ENCODE peak calls at places on chromosome 21, in ten cellular contexts. One of them, this sample, is unnamed.

GRCh38 chr21:33021150-33021549 is 4.6 kb upstream of the OLIG2 start:
- DNase-seq in cardiac fibroblast: no peak
- DNase-seq in Caco-2: no peak
- DNase-seq in suprapubic skin: no peak
- DNase-seq in H1: no peak
- DNase-seq in kidney epithelial cell: no peak
- DNase-seq in epithelial cell of esophagus: no peak
- DNase-seq in mammary epithelial cell: no peak
- DNase-seq in heart left ventricle: no peak
- DNase-seq in transverse colon: no peak
- DNase-seq in this sample: no peak

GRCh38 chr21:39676054-39676771 is 63.5 kb downstream of the B3GALT5 start:
- DNase-seq in heart left ventricle: peak
- DNase-seq in Caco-2: no peak
- DNase-seq in cardiac fibroblast: no peak
- DNase-seq in kidney epithelial cell: peak
- DNase-seq in mammary epithelial cell: peak
- DNase-seq in suprapubic skin: no peak
- DNase-seq in H1: no peak
- DNase-seq in transverse colon: peak
- DNase-seq in epithelial cell of esophagus: peak
- DNase-seq in this sample: peak

GRCh38 chr21:39630191-39630591 is 17.5 kb downstream of the B3GALT5 start:
- DNase-seq in epithelial cell of esophagus: peak
- DNase-seq in transverse colon: no peak
- DNase-seq in mammary epithelial cell: no peak
- DNase-seq in cardiac fibroblast: no peak
- DNase-seq in H1: no peak
- DNase-seq in heart left ventricle: no peak
- DNase-seq in Caco-2: no peak
- DNase-seq in kidney epithelial cell: peak
- DNase-seq in suprapubic skin: no peak
- DNase-seq in this sample: peak

GRCh38 chr21:39012314-39013230 is 170.7 kb downstream of the PSMG1 start:
- DNase-seq in cardiac fibroblast: no peak
- DNase-seq in transverse colon: no peak
- DNase-seq in suprapubic skin: no peak
- DNase-seq in heart left ventricle: no peak
- DNase-seq in mammary epithelial cell: no peak
- DNase-seq in epithelial cell of esophagus: no peak
- DNase-seq in H1: no peak
- DNase-seq in kidney epithelial cell: no peak
- DNase-seq in Caco-2: no peak
- DNase-seq in this sample: no peak

GRCh38 chr21:31606081-31606874 is 53.2 kb upstream of the SOD1 start:
- DNase-seq in epithelial cell of esophagus: peak
- DNase-seq in kidney epithelial cell: no peak
- DNase-seq in heart left ventricle: no peak
- DNase-seq in H1: no peak
- DNase-seq in Caco-2: no peak
- DNase-seq in suprapubic skin: no peak
- DNase-seq in transverse colon: no peak
- DNase-seq in mammary epithelial cell: peak
- DNase-seq in cardiac fibroblast: no peak
- DNase-seq in this sample: no peak

GRCh38 chr21:43339668-43340067 is 87.3 kb downstream of the SIK1 start:
- DNase-seq in H1: no peak
- DNase-seq in transverse colon: no peak
- DNase-seq in Caco-2: no peak
- DNase-seq in epithelial cell of esophagus: no peak
- DNase-seq in kidney epithelial cell: no peak
- DNase-seq in mammary epithelial cell: no peak
- DNase-seq in heart left ventricle: peak
- DNase-seq in suprapubic skin: no peak
- DNase-seq in cardiac fibroblast: no peak
- DNase-seq in this sample: peak

GRCh38 chr21:15645830-15646229 is 84.0 kb upstream of the USP25 start:
- DNase-seq in Caco-2: no peak
- DNase-seq in heart left ventricle: no peak
- DNase-seq in H1: no peak
- DNase-seq in transverse colon: no peak
- DNase-seq in epithelial cell of esophagus: peak
- DNase-seq in mammary epithelial cell: no peak
- DNase-seq in kidney epithelial cell: no peak
- DNase-seq in suprapubic skin: no peak
- DNase-seq in cardiac fibroblast: no peak
- DNase-seq in this sample: no peak

GRCh38 chr21:33116669-33117267 is 46.8 kb downstream of the OLIG1 start:
- DNase-seq in cardiac fibroblast: no peak
- DNase-seq in Caco-2: no peak
- DNase-seq in transverse colon: no peak
- DNase-seq in mammary epithelial cell: no peak
- DNase-seq in H1: no peak
- DNase-seq in suprapubic skin: no peak
- DNase-seq in kidney epithelial cell: no peak
- DNase-seq in heart left ventricle: no peak
- DNase-seq in epithelial cell of esophagus: no peak
- DNase-seq in this sample: no peak

DNA sequence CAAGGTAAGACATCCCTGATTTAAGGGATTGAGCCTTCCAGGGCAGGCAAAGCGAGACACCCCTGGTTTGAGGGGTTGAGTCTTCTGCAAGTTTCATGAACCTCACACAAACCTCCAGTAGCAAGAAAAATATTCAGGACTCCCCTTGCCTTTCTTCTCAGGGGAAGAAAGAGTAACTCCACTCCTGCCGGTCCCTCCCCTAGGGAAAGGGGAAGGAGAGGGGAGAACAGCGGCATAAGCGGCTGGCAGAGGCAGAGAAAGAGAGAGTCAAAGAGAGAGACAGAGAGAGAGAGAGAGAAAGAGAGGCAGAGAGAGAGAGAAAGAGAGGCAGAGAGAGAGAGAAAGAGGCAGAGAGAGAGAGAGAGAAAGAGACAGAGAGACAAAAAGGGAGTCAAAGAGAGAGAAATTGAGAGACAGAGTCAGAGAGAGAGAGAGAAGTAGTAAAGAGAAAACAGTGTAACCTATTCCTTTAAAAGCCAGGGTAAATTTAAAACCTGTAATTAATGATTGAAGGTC is 29.5 kb upstream of the CBR3 start:
- DNase-seq in Caco-2: no peak
- DNase-seq in mammary epithelial cell: no peak
- DNase-seq in kidney epithelial cell: no peak
- DNase-seq in cardiac fibroblast: no peak
- DNase-seq in suprapubic skin: no peak
- DNase-seq in epithelial cell of esophagus: no peak
- DNase-seq in H1: no peak
- DNase-seq in heart left ventricle: no peak
- DNase-seq in transverse colon: no peak
- DNase-seq in this sample: no peak
- H3K4me3 ChIP-seq in Caco-2: no peak
- H3K4me3 ChIP-seq in mammary epithelial cell: no peak
- H3K4me3 ChIP-seq in kidney epithelial cell: peak
- H3K4me3 ChIP-seq in cardiac fibroblast: no peak
- H3K4me3 ChIP-seq in suprapubic skin: peak
- H3K4me3 ChIP-seq in epithelial cell of esophagus: no peak
- H3K4me3 ChIP-seq in H1: peak
- H3K4me3 ChIP-seq in heart left ventricle: no peak
- H3K4me3 ChIP-seq in transverse colon: no peak
- H3K4me3 ChIP-seq in this sample: no peak

GRCh38 chr21:14603202-14603601 is 57.1 kb upstream of the SAMSN1 start:
- DNase-seq in suprapubic skin: no peak
- DNase-seq in heart left ventricle: no peak
- DNase-seq in kidney epithelial cell: peak
- DNase-seq in Caco-2: no peak
- DNase-seq in cardiac fibroblast: peak
- DNase-seq in transverse colon: no peak
- DNase-seq in H1: no peak
- DNase-seq in mammary epithelial cell: peak
- DNase-seq in epithelial cell of esophagus: peak
- DNase-seq in this sample: peak

GRCh38 chr21:14598065-14598464 is 52.0 kb upstream of the SAMSN1 start:
- DNase-seq in heart left ventricle: no peak
- DNase-seq in suprapubic skin: no peak
- DNase-seq in cardiac fibroblast: no peak
- DNase-seq in Caco-2: no peak
- DNase-seq in transverse colon: no peak
- DNase-seq in epithelial cell of esophagus: no peak
- DNase-seq in kidney epithelial cell: no peak
- DNase-seq in H1: no peak
- DNase-seq in mammary epithelial cell: no peak
- DNase-seq in this sample: no peak

GRCh38 chr21:14607262-14607661 is 61.1 kb upstream of the SAMSN1 start:
- DNase-seq in cardiac fibroblast: no peak
- DNase-seq in epithelial cell of esophagus: no peak
- DNase-seq in Caco-2: no peak
- DNase-seq in mammary epithelial cell: no peak
- DNase-seq in transverse colon: no peak
- DNase-seq in heart left ventricle: no peak
- DNase-seq in kidney epithelial cell: no peak
- DNase-seq in suprapubic skin: no peak
- DNase-seq in H1: no peak
- DNase-seq in this sample: no peak

GRCh38 chr21:14600569-14601308 is 54.6 kb upstream of the SAMSN1 start:
- DNase-seq in kidney epithelial cell: no peak
- DNase-seq in heart left ventricle: no peak
- DNase-seq in cardiac fibroblast: peak
- DNase-seq in H1: no peak
- DNase-seq in Caco-2: no peak
- DNase-seq in epithelial cell of esophagus: no peak
- DNase-seq in suprapubic skin: no peak
- DNase-seq in mammary epithelial cell: no peak
- DNase-seq in transverse colon: no peak
- DNase-seq in this sample: peak

DNA sequence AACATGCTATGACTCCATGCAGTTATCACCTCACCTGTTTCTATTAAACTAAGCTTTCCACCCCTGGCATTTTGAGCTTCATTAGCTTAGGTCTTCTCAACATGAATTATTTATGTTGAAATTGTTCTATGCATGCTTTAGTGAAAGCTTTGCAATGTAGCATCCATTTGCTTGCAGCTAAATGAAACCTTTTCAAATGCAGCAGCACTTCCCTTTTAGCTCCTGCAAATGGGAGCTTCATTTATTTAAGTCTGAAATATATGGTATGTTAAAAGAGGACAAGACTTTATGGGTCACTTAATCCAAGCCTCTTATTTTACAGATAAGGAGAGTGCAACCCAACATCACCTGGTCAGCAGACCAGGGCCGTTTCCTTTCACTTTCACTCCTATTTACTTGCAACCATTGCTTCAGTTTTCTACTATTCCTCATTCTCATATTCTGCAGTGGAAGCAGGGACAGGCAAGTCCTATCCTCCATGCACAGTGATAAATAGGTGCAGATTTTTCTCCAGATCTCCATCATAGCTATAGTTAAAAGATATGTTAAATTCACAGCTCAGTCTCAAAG is 56.4 kb upstream of the SAMSN1 start:
- DNase-seq in suprapubic skin: no peak
- DNase-seq in transverse colon: no peak
- DNase-seq in Caco-2: no peak
- DNase-seq in H1: no peak
- DNase-seq in heart left ventricle: no peak
- DNase-seq in mammary epithelial cell: no peak
- DNase-seq in kidney epithelial cell: no peak
- DNase-seq in epithelial cell of esophagus: no peak
- DNase-seq in cardiac fibroblast: no peak
- DNase-seq in this sample: peak
- H3K4me3 ChIP-seq in suprapubic skin: no peak
- H3K4me3 ChIP-seq in transverse colon: no peak
- H3K4me3 ChIP-seq in Caco-2: no peak
- H3K4me3 ChIP-seq in H1: no peak
- H3K4me3 ChIP-seq in heart left ventricle: no peak
- H3K4me3 ChIP-seq in mammary epithelial cell: no peak
- H3K4me3 ChIP-seq in kidney epithelial cell: no peak
- H3K4me3 ChIP-seq in epithelial cell of esophagus: no peak
- H3K4me3 ChIP-seq in cardiac fibroblast: no peak
- H3K4me3 ChIP-seq in this sample: no peak

GRCh38 chr21:44353200-44353970 is at the start of gene TRPM2:
- DNase-seq in cardiac fibroblast: peak
- DNase-seq in H1: no peak
- DNase-seq in mammary epithelial cell: no peak
- DNase-seq in epithelial cell of esophagus: no peak
- DNase-seq in transverse colon: peak
- DNase-seq in Caco-2: no peak
- DNase-seq in suprapubic skin: peak
- DNase-seq in heart left ventricle: peak
- DNase-seq in kidney epithelial cell: no peak
- DNase-seq in this sample: peak

GRCh38 chr21:44352253-44352860 is 1.1 kb upstream of the TRPM2 start:
- DNase-seq in mammary epithelial cell: no peak
- DNase-seq in Caco-2: no peak
- DNase-seq in transverse colon: no peak
- DNase-seq in suprapubic skin: peak
- DNase-seq in heart left ventricle: no peak
- DNase-seq in H1: no peak
- DNase-seq in kidney epithelial cell: no peak
- DNase-seq in epithelial cell of esophagus: no peak
- DNase-seq in cardiac fibroblast: no peak
- DNase-seq in this sample: no peak

GRCh38 chr21:44351535-44352252 is 1.7 kb upstream of the TRPM2 start:
- DNase-seq in H1: no peak
- DNase-seq in transverse colon: no peak
- DNase-seq in heart left ventricle: no peak
- DNase-seq in kidney epithelial cell: no peak
- DNase-seq in suprapubic skin: peak
- DNase-seq in epithelial cell of esophagus: no peak
- DNase-seq in Caco-2: no peak
- DNase-seq in cardiac fibroblast: no peak
- DNase-seq in mammary epithelial cell: no peak
- DNase-seq in this sample: no peak

GRCh38 chr21:44354775-44355771 is 1.7 kb downstream of the TRPM2 start:
- DNase-seq in heart left ventricle: no peak
- DNase-seq in kidney epithelial cell: no peak
- DNase-seq in epithelial cell of esophagus: no peak
- DNase-seq in suprapubic skin: no peak
- DNase-seq in Caco-2: no peak
- DNase-seq in transverse colon: no peak
- DNase-seq in cardiac fibroblast: no peak
- DNase-seq in H1: no peak
- DNase-seq in mammary epithelial cell: no peak
- DNase-seq in this sample: no peak

GRCh38 chr21:44354001-44354405 is 582 bp downstream of the TRPM2 start:
- DNase-seq in Caco-2: no peak
- DNase-seq in heart left ventricle: no peak
- DNase-seq in suprapubic skin: no peak
- DNase-seq in transverse colon: no peak
- DNase-seq in mammary epithelial cell: no peak
- DNase-seq in H1: no peak
- DNase-seq in kidney epithelial cell: no peak
- DNase-seq in cardiac fibroblast: peak
- DNase-seq in epithelial cell of esophagus: no peak
- DNase-seq in this sample: no peak
- H3K4me3 ChIP-seq in Caco-2: no peak
- H3K4me3 ChIP-seq in heart left ventricle: peak
- H3K4me3 ChIP-seq in suprapubic skin: peak
- H3K4me3 ChIP-seq in transverse colon: no peak
- H3K4me3 ChIP-seq in mammary epithelial cell: no peak
- H3K4me3 ChIP-seq in H1: no peak
- H3K4me3 ChIP-seq in kidney epithelial cell: no peak
- H3K4me3 ChIP-seq in cardiac fibroblast: no peak
- H3K4me3 ChIP-seq in epithelial cell of esophagus: no peak
- H3K4me3 ChIP-seq in this sample: no peak

GRCh38 chr21:45818904-45819285 is 162.7 kb upstream of the COL6A1 start:
- DNase-seq in Caco-2: no peak
- DNase-seq in suprapubic skin: no peak
- DNase-seq in epithelial cell of esophagus: peak
- DNase-seq in cardiac fibroblast: peak
- DNase-seq in heart left ventricle: no peak
- DNase-seq in mammary epithelial cell: peak
- DNase-seq in H1: no peak
- DNase-seq in transverse colon: no peak
- DNase-seq in kidney epithelial cell: peak
- DNase-seq in this sample: peak

GRCh38 chr21:45818276-45818903 is 163.2 kb upstream of the COL6A1 start:
- DNase-seq in mammary epithelial cell: peak
- DNase-seq in H1: no peak
- DNase-seq in kidney epithelial cell: no peak
- DNase-seq in epithelial cell of esophagus: peak
- DNase-seq in transverse colon: no peak
- DNase-seq in cardiac fibroblast: peak
- DNase-seq in Caco-2: no peak
- DNase-seq in suprapubic skin: no peak
- DNase-seq in heart left ventricle: no peak
- DNase-seq in this sample: peak

GRCh38 chr21:45816794-45817193 is 164.8 kb upstream of the COL6A1 start:
- DNase-seq in heart left ventricle: no peak
- DNase-seq in epithelial cell of esophagus: no peak
- DNase-seq in cardiac fibroblast: no peak
- DNase-seq in transverse colon: no peak
- DNase-seq in mammary epithelial cell: no peak
- DNase-seq in H1: no peak
- DNase-seq in Caco-2: no peak
- DNase-seq in suprapubic skin: no peak
- DNase-seq in kidney epithelial cell: no peak
- DNase-seq in this sample: no peak

GRCh38 chr21:45819478-45820170 is 161.9 kb upstream of the COL6A1 start:
- DNase-seq in kidney epithelial cell: no peak
- DNase-seq in transverse colon: no peak
- DNase-seq in cardiac fibroblast: no peak
- DNase-seq in epithelial cell of esophagus: no peak
- DNase-seq in mammary epithelial cell: no peak
- DNase-seq in heart left ventricle: no peak
- DNase-seq in H1: no peak
- DNase-seq in suprapubic skin: no peak
- DNase-seq in Caco-2: no peak
- DNase-seq in this sample: no peak

DNA sequence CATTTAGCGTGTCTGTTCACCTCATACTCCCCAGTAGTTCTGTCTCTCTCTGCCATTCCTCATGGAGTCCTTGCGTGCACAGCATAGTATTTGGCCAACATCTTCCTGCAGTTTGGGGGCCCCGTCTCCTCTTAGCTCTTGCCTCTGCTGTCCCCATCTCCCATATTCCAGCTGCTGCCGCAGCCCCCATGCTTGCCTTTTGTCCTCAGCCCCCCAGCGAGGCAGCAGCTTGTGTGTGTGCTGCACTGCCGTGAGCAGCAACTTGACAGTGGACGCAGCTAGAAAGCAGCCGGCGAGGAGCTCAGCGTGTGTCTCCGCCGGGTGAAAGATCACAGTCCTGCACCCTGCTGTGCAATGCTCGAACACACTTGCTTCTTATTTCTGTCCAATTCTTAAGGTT is 164.2 kb upstream of the COL6A1 start:
- DNase-seq in transverse colon: no peak
- DNase-seq in kidney epithelial cell: no peak
- DNase-seq in mammary epithelial cell: no peak
- DNase-seq in Caco-2: no peak
- DNase-seq in heart left ventricle: no peak
- DNase-seq in H1: no peak
- DNase-seq in epithelial cell of esophagus: no peak
- DNase-seq in suprapubic skin: no peak
- DNase-seq in cardiac fibroblast: no peak
- DNase-seq in this sample: peak
- H3K4me3 ChIP-seq in transverse colon: no peak
- H3K4me3 ChIP-seq in kidney epithelial cell: no peak
- H3K4me3 ChIP-seq in mammary epithelial cell: no peak
- H3K4me3 ChIP-seq in Caco-2: no peak
- H3K4me3 ChIP-seq in heart left ventricle: no peak
- H3K4me3 ChIP-seq in H1: no peak
- H3K4me3 ChIP-seq in epithelial cell of esophagus: no peak
- H3K4me3 ChIP-seq in suprapubic skin: no peak
- H3K4me3 ChIP-seq in cardiac fibroblast: no peak
- H3K4me3 ChIP-seq in this sample: no peak